ENCODE peak calls at places on chromosomes 16 and 17, in four cellular contexts. W, F, M and Y are unnamed samples.

GRCh38 chr16:28130099-28131088 is 66.9 kb upstream of the GSG1L start:
- DNase-seq in W (peak; percentile 17), F (peak; percentile 14), M (no peak), Y (peak; percentile 19)

GRCh38 chr17:40168262-40168832 is 8.9 kb upstream of the RAPGEFL1 start:
- DNase-seq in W (peak; percentile 87), F (peak; percentile 92), M (peak; percentile 55), Y (peak; percentile 91)

GRCh38 chr16:58196898-58197313 is 1.0 kb downstream of the CSNK2A2 start:
- DNase-seq in W (peak; percentile 19), F (peak; percentile 15), M (no peak), Y (peak; percentile 92)

GRCh38 chr16:1078579-1079021 is 6.1 kb downstream of the SSTR5 start:
- DNase-seq in W (peak; percentile 69), F (no peak), M (no peak), Y (peak; percentile 99)

GRCh38 chr16:86761117-86761971 is 183.0 kb downstream of the FOXL1 start:
- DNase-seq in W (peak; percentile 88), F (peak; percentile 84), M (peak; percentile 68), Y (peak; percentile 91)

GRCh38 chr16:48452991-48453760 is 68.0 kb upstream of the SIAH1 start:
- DNase-seq in W (no peak), F (no peak), M (no peak), Y (no peak)

GRCh38 chr16:53827741-53828140 is 123.8 kb downstream of the FTO start:
- DNase-seq in W (no peak), F (peak; percentile 53), M (no peak), Y (no peak)

GRCh38 chr17:75872434-75873351 is 5.7 kb downstream of the TRIM47 start:
- DNase-seq in W (peak; percentile 88), F (peak; percentile 68), M (peak; percentile 57), Y (peak; percentile 98)

GRCh38 chr16:4641306-4641687 is 16.7 kb downstream of the MGRN1 start:
- DNase-seq in W (no peak), F (no peak), M (no peak), Y (no peak)

GRCh38 chr17:2694381-2695242 is 17.0 kb downstream of the CLUH start:
- DNase-seq in W (no peak), F (no peak), M (no peak), Y (peak; percentile 78)

GRCh38 chr17:77145635-77146632 is 5.2 kb downstream of the SEC14L1 start:
- DNase-seq in W (peak; percentile 91), F (peak; percentile 65), M (peak; percentile 68), Y (peak; percentile 87)

GRCh38 chr16:13426279-13426678 is 493.7 kb upstream of the ERCC4 start:
- DNase-seq in W (no peak), F (peak; percentile 78), M (no peak), Y (no peak)

GRCh38 chr17:32185875-32186274 is 43.6 kb downstream of the RHOT1 start:
- DNase-seq in W (no peak), F (no peak), M (no peak), Y (no peak)

GRCh38 chr16:48916566-48916965 is 306.6 kb upstream of the N4BP1 start:
- DNase-seq in W (no peak), F (no peak), M (no peak), Y (no peak)

GRCh38 chr16:84599528-84600202 is 18.2 kb downstream of the COTL1 start:
- DNase-seq in W (peak; percentile 85), F (peak; percentile 93), M (peak; percentile 56), Y (peak; percentile 92)

GRCh38 chr16:85673529-85674417 is 15.0 kb downstream of the GINS2 start:
- DNase-seq in W (no peak), F (no peak), M (no peak), Y (peak; percentile 82)

GRCh38 chr16:56708418-56708817 is 21.5 kb upstream of the NUP93 start:
- DNase-seq in W (no peak), F (peak; percentile 18), M (no peak), Y (peak; percentile 36)

GRCh38 chr16:84443166-84443802 is 61.2 kb downstream of the MEAK7 start:
- DNase-seq in W (no peak), F (no peak), M (no peak), Y (no peak)

DNA sequence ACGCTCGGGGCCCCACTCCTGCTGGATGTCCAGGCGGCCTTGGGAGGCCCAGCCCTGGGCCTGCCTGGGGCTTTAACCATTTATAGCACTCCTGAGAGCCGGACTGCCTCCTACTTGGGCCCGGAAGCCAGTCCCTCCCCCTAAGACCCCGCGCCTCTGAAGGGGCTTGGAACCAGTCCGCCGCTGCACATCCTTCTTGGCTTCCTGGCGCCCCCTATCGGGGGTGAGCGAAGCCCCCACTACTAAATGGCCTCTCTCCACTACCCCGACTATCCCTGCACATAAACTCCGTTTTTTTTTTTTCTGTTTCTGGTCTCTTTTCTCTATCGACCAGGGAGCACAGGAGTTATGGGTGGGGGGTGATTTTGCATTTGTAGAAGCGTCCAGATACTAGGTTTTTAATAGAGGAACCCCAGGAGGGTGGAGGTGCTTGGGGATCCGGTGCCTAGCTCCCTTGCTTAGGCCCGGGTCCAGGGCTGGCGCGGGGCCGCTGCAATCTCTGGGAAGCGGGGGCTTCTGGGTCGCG is 633 bp upstream of the NOL3 start:
- DNase-seq in W (peak; percentile 53), F (peak; percentile 94), M (peak; percentile 20), Y (peak; percentile 93)
- H3K4me3 ChIP-seq in W (peak overlapping the region; percentile 81), F (peak overlapping the region; percentile 69), M (peak overlapping the region; percentile 57), Y (peak overlapping the region; percentile 72)

GRCh38 chr17:79165296-79165695 is 90.7 kb downstream of the ENGASE start:
- DNase-seq in W (no peak), F (no peak), M (no peak), Y (no peak)
- H3K27me3 ChIP-seq in W (peaks cover 70% of the 10 kb centered on the region), F (no peaks in the 10 kb centered on the region), M (no peaks in the 10 kb centered on the region), Y (peaks cover 2% of the 10 kb centered on the region)

GRCh38 chr17:80845863-80846671 is 145.6 kb upstream of the CHMP6 start:
- DNase-seq in W (no peak), F (no peak), M (no peak), Y (no peak)
- H3K4me3 ChIP-seq in W (no peak overlapping the region), F (no peak overlapping the region), M (no peak overlapping the region), Y (no peak overlapping the region)

GRCh38 chr17:48645639-48646182 is 19.6 kb upstream of the HOXB9 start:
- DNase-seq in W (no peak), F (no peak), M (no peak), Y (peak; percentile 47)
- H3K27me3 ChIP-seq in W (peaks cover 85% of the 10 kb centered on the region), F (peaks cover 100% of the 10 kb centered on the region), M (no peaks in the 10 kb centered on the region), Y (peaks cover 93% of the 10 kb centered on the region)

DNA sequence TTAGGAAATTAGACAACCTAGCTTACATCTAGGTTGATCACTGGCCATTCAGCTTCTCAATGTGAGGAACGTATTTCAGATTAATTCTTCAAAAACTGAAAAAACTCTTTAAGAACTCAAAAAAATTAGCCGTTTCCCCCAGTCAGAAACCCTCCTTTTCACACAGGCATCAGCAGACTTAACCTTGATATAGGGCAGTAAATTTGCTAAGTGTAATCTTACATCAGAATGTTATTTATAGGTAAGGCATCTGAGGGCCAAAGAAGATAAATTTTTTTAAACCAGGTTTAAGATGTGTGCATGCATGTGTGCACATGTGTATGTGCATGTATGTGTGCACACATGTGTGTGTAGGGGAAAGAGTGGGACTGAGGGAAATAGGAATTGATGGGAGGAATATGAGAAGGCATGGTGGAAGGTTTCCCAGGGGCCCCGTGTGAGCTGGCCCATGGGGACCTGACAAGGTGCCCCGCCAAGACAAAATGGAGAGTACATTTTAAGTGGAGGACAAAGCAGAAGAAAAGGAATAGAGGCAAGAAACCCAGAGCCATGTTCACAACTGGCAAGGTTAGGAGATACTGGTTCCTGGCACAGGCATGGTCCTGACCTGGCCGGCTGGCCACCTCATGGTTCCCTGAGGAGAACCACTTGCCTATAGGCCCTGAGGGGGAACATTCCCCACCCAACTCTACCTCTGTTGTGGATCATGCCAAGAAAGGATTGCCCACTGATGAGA is 33.1 kb downstream of the TEX2 start:
- DNase-seq in W (no peak), F (no peak), M (no peak), Y (no peak)
- H3K4me3 ChIP-seq in W (peak overlapping the region; percentile 43), F (no peak overlapping the region), M (no peak overlapping the region), Y (peak overlapping the region; percentile 13)

GRCh38 chr17:81339180-81339501 is 44.0 kb upstream of the SLC38A10 start:
- DNase-seq in W (no peak), F (no peak), M (no peak), Y (no peak)
- H3K27me3 ChIP-seq in W (no peaks in the 10 kb centered on the region), F (peaks cover 53% of the 10 kb centered on the region), M (no peaks in the 10 kb centered on the region), Y (peaks cover 3% of the 10 kb centered on the region)

DNA sequence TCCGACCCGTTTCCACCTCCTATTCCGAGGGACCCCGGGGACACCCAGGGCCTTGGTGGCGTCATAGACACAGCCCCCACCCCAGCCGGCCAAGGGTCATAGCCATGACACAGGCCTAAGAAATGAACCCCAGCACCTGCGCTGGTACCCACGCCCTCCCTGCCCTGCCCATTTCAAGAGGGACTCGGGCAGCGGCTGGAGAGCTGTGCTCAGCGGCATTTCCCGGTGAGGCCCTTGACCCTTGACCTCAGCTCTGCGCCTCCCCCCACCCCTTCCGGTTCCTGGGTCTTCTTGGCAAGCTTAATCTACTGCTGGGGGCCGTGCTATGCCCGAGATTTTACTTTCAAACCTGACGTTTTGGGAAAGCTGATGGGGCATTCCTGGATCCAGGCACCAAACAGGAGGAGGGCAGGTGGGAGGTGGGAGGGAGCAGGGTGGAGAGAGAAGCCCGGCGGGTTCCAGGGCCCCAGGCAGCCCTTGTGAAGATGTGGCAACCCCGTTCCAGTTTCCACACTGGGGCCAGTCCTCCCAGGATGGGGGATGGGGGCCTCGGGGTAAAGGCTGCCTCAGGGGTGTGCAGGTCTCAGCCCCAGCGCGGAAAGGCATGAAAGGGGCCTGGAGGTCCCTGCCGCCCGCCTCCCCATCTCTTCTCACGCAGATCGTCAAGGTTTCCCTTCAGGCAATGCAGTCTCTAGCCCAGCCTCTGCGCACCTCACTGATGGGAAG is at the start of gene SLC22A31:
- DNase-seq in W (no peak), F (peak; percentile 63), M (no peak), Y (peak; percentile 81)
- H3K4me3 ChIP-seq in W (no peak within 1 kb of the TSS), F (peak within 1 kb of the TSS; percentile 66), M (peak within 1 kb of the TSS; percentile 47), Y (no peak within 1 kb of the TSS)

GRCh38 chr17:46890638-46891037 is 32.3 kb upstream of the GOSR2 start:
- DNase-seq in W (no peak), F (no peak), M (no peak), Y (no peak)
- H3K27me3 ChIP-seq in W (peaks cover 83% of the 10 kb centered on the region), F (no peaks in the 10 kb centered on the region), M (no peaks in the 10 kb centered on the region), Y (peaks cover 77% of the 10 kb centered on the region)